ENCODE peak calls at places on chromosomes 6 and 20, in eight cellular contexts. D is NCI-H82; Q is activated naive CD8-positive, alpha-beta T cell treated with anti-CD3 and anti-CD28 coated beads for 36 hours; E is NCI-H446 treated with DMSO at 0.1 percent for 48 hours; Z is NCI-H1092; O is left ventricle myocardium superior; W is effector CD4-positive, alpha-beta T cell; N is SW 1271. L is an unnamed sample.

GRCh38 chr6:151098166-151098565 is 141.6 kb upstream of the AKAP12 start:
- DNase-seq in Q (no peak), N (no peak), O (no peak), W (no peak), E (no peak), Z (no peak), D (no peak), L (no peak)

GRCh38 chr6:137353842-137354397 is 134.7 kb upstream of the IFNGR1 start:
- DNase-seq in N (no peak), W (no peak), Z (no peak), E (no peak), O (no peak), Q (no peak), D (no peak), L (no peak)

GRCh38 chr20:33852971-33853813 is 42.0 kb downstream of the CHMP4B start:
- DNase-seq in N (no peak), E (no peak), D (no peak), W (no peak), Q (peak), Z (no peak), O (no peak), L (peak)

GRCh38 chr6:148118303-148118702 is 224.3 kb upstream of the SASH1 start:
- DNase-seq in E (peak), Z (no peak), W (no peak), O (no peak), N (no peak), D (no peak), Q (no peak), L (no peak)

GRCh38 chr6:82197784-82198183 is 49.8 kb downstream of the IBTK start:
- DNase-seq in N (no peak), O (no peak), W (no peak), E (no peak), Q (no peak), Z (no peak), D (no peak), L (no peak)

GRCh38 chr20:9022361-9022760 is 46.5 kb upstream of the PLCB4 start:
- DNase-seq in E (no peak), N (no peak), Q (no peak), D (no peak), W (no peak), O (no peak), Z (no peak), L (no peak)

GRCh38 chr6:63807056-63807455 is 171.5 kb downstream of the PHF3 start:
- DNase-seq in N (no peak), D (no peak), O (no peak), Q (no peak), E (no peak), Z (no peak), W (no peak), L (no peak)

GRCh38 chr6:144153260-144153659 is 2.9 kb downstream of the STX11 start:
- DNase-seq in N (no peak), Q (no peak), E (no peak), O (no peak), Z (no peak), W (no peak), D (no peak), L (no peak)

GRCh38 chr6:79818471-79818870 is 128.9 kb downstream of the ELOVL4 start:
- DNase-seq in Q (no peak), E (no peak), N (no peak), Z (no peak), D (peak), W (no peak), O (no peak), L (no peak)

GRCh38 chr6:17790486-17790885 is 83.8 kb upstream of the NUP153 start:
- DNase-seq in O (no peak), Z (no peak), E (no peak), N (no peak), Q (no peak), D (no peak), W (no peak), L (no peak)

GRCh38 chr6:139060332-139060731 is 31.8 kb downstream of the ABRACL start:
- DNase-seq in D (no peak), O (no peak), E (no peak), Z (no peak), N (no peak), W (no peak), Q (peak), L (no peak)

GRCh38 chr6:67353861-67354260 is 1281.2 kb upstream of the ADGRB3 start:
- DNase-seq in E (no peak), Z (no peak), O (no peak), D (no peak), W (no peak), N (no peak), Q (no peak), L (no peak)

GRCh38 chr6:156954781-156955180 is 177.6 kb downstream of the ARID1B start:
- DNase-seq in Q (no peak), W (no peak), Z (no peak), N (no peak), D (peak), O (no peak), E (no peak), L (no peak)

GRCh38 chr6:85484941-85485340 is 35.1 kb downstream of the NT5E start:
- DNase-seq in O (no peak), D (peak), E (peak), Z (peak), Q (no peak), N (no peak), W (no peak), L (no peak)

GRCh38 chr20:58650181-58650775 is 805 bp upstream of the STX16 start:
- DNase-seq in D (peak), W (peak), Z (no peak), N (no peak), O (peak), E (no peak), Q (peak), L (peak)

GRCh38 chr20:25051386-25052155 is 6.4 kb downstream of the ACSS1 start:
- DNase-seq in W (no peak), O (no peak), Q (no peak), N (no peak), Z (no peak), D (no peak), E (no peak), L (no peak)

GRCh38 chr6:28758046-28758817 is 165.6 kb downstream of the TRIM27 start:
- DNase-seq in Q (no peak), D (peak), W (no peak), Z (no peak), E (peak), O (no peak), N (peak), L (no peak)

GRCh38 chr20:8602389-8603116 is 466.3 kb upstream of the PLCB4 start:
- DNase-seq in D (no peak), O (no peak), W (no peak), Z (no peak), Q (no peak), N (no peak), E (no peak), L (peak)